ENCODE peak calls at places on chromosomes 12 and 14, in four cellular contexts. L, T, N and E are unnamed samples.

GRCh38 chr12:66713984-66714383 is 35.1 kb upstream of the GRIP1 start:
- DNase-seq in L (no peak), T (no peak), N (no peak), E (no peak)

GRCh38 chr12:111404362-111405148 is 1.2 kb upstream of the SH2B3 start:
- DNase-seq in L (no peak), T (peak), N (peak), E (no peak)

GRCh38 chr12:106090586-106091411 is 48.0 kb downstream of the NUAK1 start:
- DNase-seq in L (peak), T (no peak), N (peak), E (no peak)

GRCh38 chr14:36227802-36228201 is 51.3 kb upstream of the PTCSC3 start:
- DNase-seq in L (peak), T (no peak), N (no peak), E (no peak)

GRCh38 chr14:61470261-61470953 is 149.0 kb downstream of the PRKCH start:
- DNase-seq in L (peak), T (peak), N (peak), E (no peak)

GRCh38 chr12:92648242-92649031 is 54.4 kb upstream of the PLEKHG7 start:
- DNase-seq in L (peak), T (peak), N (no peak), E (no peak)

GRCh38 chr12:19496249-19497208 is 57.2 kb downstream of the AEBP2 start:
- DNase-seq in L (no peak), T (peak), N (no peak), E (no peak)

GRCh38 chr12:26373606-26374495 is 178.5 kb downstream of the SSPN start:
- DNase-seq in L (no peak), T (no peak), N (no peak), E (no peak)

GRCh38 chr12:113091506-113091905 is 35.0 kb downstream of the DTX1 start:
- DNase-seq in L (no peak), T (no peak), N (no peak), E (no peak)

GRCh38 chr12:107349008-107349747 is 255.8 kb upstream of the CRY1 start:
- DNase-seq in L (peak), T (peak), N (peak), E (no peak)

GRCh38 chr14:101408077-101408831 is 153.0 kb upstream of the DIO3 start:
- DNase-seq in L (peak), T (no peak), N (peak), E (peak)

GRCh38 chr12:22406622-22407021 is 72.1 kb upstream of the ST8SIA1 start:
- DNase-seq in L (no peak), T (no peak), N (no peak), E (no peak)

GRCh38 chr12:2547273-2548044 is 247.3 kb upstream of the FKBP4 start:
- DNase-seq in L (no peak), T (no peak), N (no peak), E (no peak)

GRCh38 chr14:84273181-84273580 is 1256.8 kb upstream of the FLRT2 start:
- DNase-seq in L (no peak), T (no peak), N (no peak), E (no peak)

GRCh38 chr12:123095074-123095694 is 55.7 kb downstream of the PITPNM2 start:
- DNase-seq in L (no peak), T (no peak), N (no peak), E (no peak)

GRCh38 chr12:4006743-4007142 is 133.5 kb upstream of the PARP11 start:
- DNase-seq in L (no peak), T (no peak), N (no peak), E (no peak)

GRCh38 chr12:99765469-99766114 is 118.0 kb downstream of the GARIN6 start:
- DNase-seq in L (no peak), T (no peak), N (no peak), E (no peak)

GRCh38 chr14:86838363-86838762 is 1154.6 kb downstream of the GALC start:
- DNase-seq in L (no peak), T (no peak), N (peak), E (no peak)

GRCh38 chr14:90103808-90104207 is 42.0 kb downstream of the KCNK13 start:
- DNase-seq in L (no peak), T (no peak), N (no peak), E (no peak)

GRCh38 chr14:37597538-37598084 is 2.2 kb downstream of the TTC6 start:
- DNase-seq in L (no peak), T (peak), N (no peak), E (no peak)

GRCh38 chr12:69239922-69240624 is 704 bp downstream of the CPSF6 start:
- DNase-seq in L (peak), T (peak), N (peak), E (peak)

GRCh38 chr12:67909681-67910080 is 79.6 kb upstream of the IFNG-AS1 start:
- DNase-seq in L (peak), T (no peak), N (no peak), E (no peak)

GRCh38 chr14:40452674-40453073 is 1020.4 kb upstream of the FBXO33 start:
- DNase-seq in L (no peak), T (no peak), N (no peak), E (no peak)

GRCh38 chr14:90235179-90235976 is 21.0 kb upstream of the PSMC1 start:
- DNase-seq in L (peak), T (peak), N (peak), E (peak)

GRCh38 chr12:19129121-19129485 is 430 bp upstream of the PLEKHA5 start:
- DNase-seq in L (peak), T (no peak), N (no peak), E (no peak)

GRCh38 chr12:30166416-30166815 is 382.7 kb upstream of the TMTC1 start:
- DNase-seq in L (no peak), T (no peak), N (peak), E (no peak)

GRCh38 chr14:76391981-76392690 is 16.2 kb downstream of the ESRRB start:
- DNase-seq in L (no peak), T (no peak), N (no peak), E (no peak)

GRCh38 chr14:92412912-92413311 is 89.9 kb downstream of the SLC24A4 start:
- DNase-seq in L (peak), T (no peak), N (peak), E (no peak)

GRCh38 chr12:52413787-52414345 is 7.7 kb upstream of the KRT82 start:
- DNase-seq in L (no peak), T (peak), N (no peak), E (no peak)

GRCh38 chr12:50567926-50568325 is 63.1 kb downstream of the DIP2B start:
- DNase-seq in L (peak), T (no peak), N (peak), E (no peak)

GRCh38 chr12:121883315-121883660 is 5.3 kb upstream of the PSMD9 start:
- DNase-seq in L (no peak), T (peak), N (no peak), E (no peak)

GRCh38 chr14:21521526-21521925 is 4.6 kb downstream of the SALL2 start:
- DNase-seq in L (peak), T (no peak), N (peak), E (no peak)

GRCh38 chr14:35818346-35819115 is 7.6 kb upstream of the BRMS1L start:
- DNase-seq in L (peak), T (peak), N (peak), E (no peak)

GRCh38 chr12:15883536-15883935 is 1.3 kb downstream of the STRAP start:
- DNase-seq in L (peak), T (no peak), N (no peak), E (no peak)

GRCh38 chr14:87705439-87705896 is 287.5 kb downstream of the GALC start:
- DNase-seq in L (no peak), T (no peak), N (no peak), E (no peak)

GRCh38 chr14:66045572-66046021 is 440.6 kb upstream of the CCDC196 start:
- DNase-seq in L (no peak), T (no peak), N (no peak), E (no peak)

GRCh38 chr14:93954900-93955891 is 21.2 kb downstream of the ASB2 start:
- DNase-seq in L (no peak), T (no peak), N (no peak), E (no peak)

DNA sequence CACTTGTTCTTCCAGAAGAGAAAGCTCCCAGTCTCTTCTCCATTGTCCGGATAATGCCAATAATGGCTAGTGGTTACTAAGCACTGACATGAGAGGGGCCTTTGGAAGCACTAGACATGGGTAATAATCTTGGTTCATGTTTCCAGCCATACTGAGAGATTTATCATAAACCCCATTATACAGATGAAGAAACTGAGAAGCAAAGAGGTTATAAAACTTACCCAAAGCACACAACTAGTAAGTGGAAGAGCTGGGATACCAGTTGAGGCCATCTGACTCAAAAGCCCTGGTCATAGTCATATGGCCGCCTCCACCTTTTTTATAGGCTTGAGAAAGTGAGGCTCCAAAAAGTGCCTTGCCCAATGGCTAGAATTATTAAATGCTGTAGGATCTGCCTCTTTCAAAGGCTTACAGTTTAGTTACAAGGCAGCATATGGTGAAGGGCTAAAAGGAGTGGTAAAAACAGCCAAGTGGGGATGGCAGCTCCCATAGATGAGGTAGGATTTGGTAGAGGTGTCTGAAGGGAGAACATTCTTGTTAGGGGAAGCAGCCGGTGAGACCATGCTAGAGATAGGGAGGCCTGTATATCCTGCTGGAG is 981 bp downstream of the TXNRD1 start:
- DNase-seq in L (no peak), T (no peak), N (no peak), E (no peak)
- H3K4me3 ChIP-seq in L (peak), T (peak), N (peak), E (no peak)

GRCh38 chr12:8912910-8913309 is 1.4 kb upstream of the PHC1 start:
- DNase-seq in L (no peak), T (peak), N (no peak), E (no peak)
- TF ChIP-seq CTCF in L (no peak), T (peak), N (peak), E (no peak)

GRCh38 chr14:103869406-103870143 is 22.2 kb upstream of the PPP1R13B start:
- DNase-seq in L (no peak), T (no peak), N (no peak), E (no peak)

GRCh38 chr14:103870891-103871595 is 23.7 kb upstream of the PPP1R13B start:
- DNase-seq in L (no peak), T (no peak), N (no peak), E (no peak)

GRCh38 chr14:103872492-103873113 is 25.2 kb upstream of the PPP1R13B start:
- DNase-seq in L (no peak), T (peak), N (no peak), E (no peak)

GRCh38 chr14:103870144-103870876 is 22.9 kb upstream of the PPP1R13B start:
- DNase-seq in L (no peak), T (no peak), N (no peak), E (no peak)

DNA sequence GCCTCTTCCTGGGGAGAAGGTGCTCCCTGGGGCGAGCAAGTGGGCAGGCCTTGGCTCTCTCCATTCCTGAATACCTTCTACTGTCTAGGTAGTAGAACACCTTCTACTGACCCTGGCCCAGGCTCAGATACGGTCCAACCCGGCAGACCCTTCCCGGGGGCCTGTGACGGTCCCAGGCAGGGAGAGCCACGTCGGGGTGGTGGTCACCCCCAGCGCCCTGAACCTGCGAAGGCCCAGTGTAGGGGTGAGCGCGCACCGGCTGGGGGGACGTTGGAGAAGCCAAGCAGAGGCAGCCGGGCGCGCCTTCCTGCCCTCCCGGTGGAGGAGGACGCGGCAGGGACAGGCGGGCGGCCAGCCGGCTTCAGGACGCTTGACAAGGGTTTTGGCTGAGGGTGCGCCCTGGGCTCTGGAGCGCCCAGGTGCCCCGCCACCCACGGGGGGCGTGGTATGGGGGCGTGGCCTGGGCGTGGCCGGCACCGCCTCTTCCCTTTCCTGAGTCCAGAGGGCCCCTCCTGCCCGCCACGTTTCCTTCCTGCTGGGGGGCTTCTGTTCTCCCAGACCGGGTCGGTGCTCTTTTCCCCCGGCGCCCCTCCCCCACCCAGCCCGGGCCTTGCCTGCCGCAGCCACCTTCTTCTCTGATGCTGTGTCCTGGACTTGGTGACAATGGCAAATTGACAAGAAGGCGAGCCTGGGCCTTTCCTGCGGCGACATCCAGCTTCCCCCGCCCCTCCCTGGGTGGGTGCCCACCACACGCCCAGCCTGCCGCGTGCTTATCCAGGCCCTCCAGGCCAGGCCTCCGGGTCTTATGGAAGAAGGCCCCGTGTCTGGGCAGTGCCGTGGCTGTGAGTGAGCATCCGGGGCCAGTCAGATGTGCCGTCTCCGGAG is 24.5 kb upstream of the PPP1R13B start:
- DNase-seq in L (no peak), T (peak), N (no peak), E (no peak)
- H3K4me3 ChIP-seq in L (no peak), T (peak), N (no peak), E (peak)

DNA sequence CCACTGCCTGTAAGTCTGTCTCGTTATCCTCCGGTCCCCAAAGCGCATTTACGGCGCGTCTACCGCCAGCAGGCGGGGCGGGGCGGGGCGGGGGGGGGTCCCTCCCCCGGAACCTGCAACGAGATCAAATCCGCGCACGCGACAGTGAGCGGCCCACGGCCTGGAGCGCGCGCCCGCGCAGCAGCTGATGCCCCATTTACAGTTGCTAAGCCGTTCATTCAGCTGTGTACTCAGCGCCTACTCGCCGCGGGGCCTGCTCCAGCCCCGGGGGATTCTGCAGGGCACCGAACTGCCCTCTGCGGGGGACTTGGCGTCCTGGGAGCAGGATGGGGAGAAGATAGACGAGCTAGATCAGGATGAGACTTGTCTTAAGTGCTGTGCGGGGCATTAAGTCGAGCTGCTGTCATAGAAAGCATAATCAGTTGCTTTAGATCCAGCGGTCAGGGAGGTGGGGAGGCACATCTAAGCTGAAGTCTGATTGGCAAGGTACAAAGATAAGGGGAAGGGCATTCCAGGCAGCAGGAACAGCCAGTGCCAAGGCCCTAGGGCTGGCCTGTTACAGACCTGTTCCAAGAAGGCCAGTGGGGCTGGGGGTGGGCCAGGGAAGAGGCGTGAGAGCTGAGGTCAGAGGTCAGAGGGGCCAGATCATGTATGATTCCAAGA is 1.4 kb upstream of the CCDC85C start:
- DNase-seq in L (peak), T (peak), N (no peak), E (no peak)
- TF ChIP-seq CTCF in L (no peak), T (no peak), N (no peak), E (no peak)

DNA sequence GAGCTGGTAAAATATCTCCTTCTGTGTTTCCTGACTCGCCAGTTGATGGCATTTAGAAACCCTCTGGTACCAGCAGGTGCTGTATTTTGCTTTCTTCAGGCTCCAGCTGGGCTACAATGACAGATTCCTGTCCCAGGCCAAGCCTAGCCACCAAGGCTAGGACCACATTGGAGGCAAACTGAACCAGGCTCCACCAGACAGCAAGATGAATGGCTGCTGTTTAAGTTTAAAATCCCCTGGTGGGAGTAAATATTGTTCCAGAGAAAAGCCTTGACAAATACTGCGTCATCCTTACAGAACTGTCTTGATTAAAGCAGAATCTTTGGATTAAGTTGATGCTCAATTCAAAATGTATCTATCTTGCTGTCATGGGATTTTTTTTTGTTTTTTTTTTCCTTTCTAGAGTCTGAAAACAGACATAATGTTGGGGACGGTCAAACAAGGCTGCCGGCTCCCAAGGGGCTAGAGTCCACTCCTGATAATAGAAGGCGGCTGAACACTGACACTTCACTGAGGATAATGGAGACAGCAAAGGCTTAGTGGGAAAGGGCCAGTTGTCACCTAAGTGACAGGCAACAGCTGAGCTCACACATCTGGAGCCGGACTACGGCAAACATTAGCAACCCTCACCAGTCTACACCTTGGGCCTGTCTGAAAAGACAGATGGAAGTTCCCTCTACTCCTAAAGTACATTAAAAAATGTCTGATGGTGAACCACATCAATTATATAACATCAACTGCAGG is 1.8 kb downstream of the PRICKLE1 start:
- DNase-seq in L (peak), T (no peak), N (no peak), E (no peak)
- H3K4me3 ChIP-seq in L (peak), T (peak), N (peak), E (no peak)

GRCh38 chr12:132065203-132065602 is 78.9 kb downstream of the DDX51 start:
- DNase-seq in L (no peak), T (no peak), N (no peak), E (no peak)
- TF ChIP-seq CTCF in L (no peak), T (no peak), N (no peak), E (no peak)